ENCODE peak calls at places on chromosomes 5 and 9, in eight cellular contexts. L is prostate gland, S is fibroblast of pulmonary artery, D is fibroblast of lung, N is uterus, P is BJ, G is foreskin fibroblast, F is brain microvascular endothelial cell. I is an unnamed sample.

GRCh38 chr5:9498541-9499497 is 47.1 kb downstream of the SEMA5A start:
- DNase-seq in D (peak), N (no peak), L (no peak), P (no peak), G (peak), F (peak), S (peak), I (peak)

GRCh38 chr9:137838576-137838975 is 39.0 kb upstream of the CACNA1B start:
- DNase-seq in D (no peak), N (no peak), F (no peak), G (no peak), P (no peak), S (no peak), L (no peak), I (no peak)

GRCh38 chr5:79133657-79134451 is 22.2 kb downstream of the BHMT start:
- DNase-seq in F (peak), L (peak), N (peak), P (peak), G (peak), S (peak), D (peak), I (peak)

GRCh38 chr9:79012561-79012960 is 559.2 kb upstream of the TLE4 start:
- DNase-seq in F (peak), G (peak), D (peak), N (no peak), P (peak), L (no peak), S (peak), I (peak)

GRCh38 chr9:119951090-119951489 is 581.9 kb upstream of the BRINP1 start:
- DNase-seq in D (peak), G (peak), P (peak), L (no peak), N (no peak), S (no peak), F (no peak), I (peak)

GRCh38 chr9:36040271-36040925 is 3.7 kb downstream of the RECK start:
- DNase-seq in L (no peak), D (peak), P (no peak), G (no peak), N (no peak), F (no peak), S (no peak), I (peak)

GRCh38 chr9:112029921-112030444 is 133.4 kb downstream of the UGCG start:
- DNase-seq in L (no peak), N (no peak), P (peak), S (peak), D (no peak), F (no peak), G (peak), I (peak)

GRCh38 chr5:34517249-34517648 is 138.9 kb upstream of the RAI14 start:
- DNase-seq in P (no peak), G (peak), F (peak), S (peak), D (peak), N (no peak), L (no peak), I (peak)

GRCh38 chr5:57172466-57172961 is 1.3 kb upstream of the GPBP1 start:
- DNase-seq in L (no peak), P (no peak), G (peak), D (peak), N (no peak), S (peak), F (no peak), I (peak)

GRCh38 chr9:93340091-93340490 is 111.4 kb upstream of the FAM120A start:
- DNase-seq in P (no peak), D (no peak), G (no peak), F (no peak), S (no peak), L (no peak), N (no peak), I (no peak)

GRCh38 chr5:63101870-63102269 is 523.3 kb downstream of the LRRC70 start:
- DNase-seq in F (no peak), S (no peak), P (no peak), L (no peak), G (no peak), N (no peak), D (no peak), I (no peak)

GRCh38 chr9:95425910-95426551 is 90.7 kb downstream of the PTCH1 start:
- DNase-seq in F (no peak), L (no peak), G (peak), P (no peak), N (no peak), S (peak), D (peak), I (peak)

GRCh38 chr9:112037281-112038016 is 137.6 kb downstream of the SUSD1 start:
- DNase-seq in P (peak), D (peak), S (peak), N (no peak), F (peak), L (no peak), G (peak), I (peak)

GRCh38 chr9:129623331-129623730 is 2.4 kb upstream of the C9orf50 start:
- DNase-seq in L (no peak), N (no peak), F (peak), S (peak), D (peak), P (no peak), G (peak), I (peak)

GRCh38 chr5:180173198-180173544 is 35.8 kb downstream of the RASGEF1C start:
- DNase-seq in D (no peak), F (no peak), L (no peak), P (no peak), S (no peak), G (no peak), N (no peak), I (no peak)

GRCh38 chr5:178434851-178435250 is 155.3 kb downstream of the COL23A1 start:
- DNase-seq in N (no peak), D (no peak), L (no peak), S (no peak), P (no peak), F (no peak), G (no peak), I (peak)

GRCh38 chr5:178437296-178438075 is 152.7 kb downstream of the COL23A1 start:
- DNase-seq in D (no peak), N (no peak), G (no peak), P (no peak), L (no peak), S (no peak), F (no peak), I (no peak)

GRCh38 chr5:178435321-178436238 is 154.6 kb downstream of the COL23A1 start:
- DNase-seq in G (no peak), D (no peak), N (no peak), S (no peak), L (no peak), P (no peak), F (no peak), I (no peak)

GRCh38 chr5:178434016-178434761 is 156.0 kb downstream of the COL23A1 start:
- DNase-seq in G (no peak), N (no peak), L (no peak), S (no peak), P (no peak), D (no peak), F (no peak), I (no peak)

GRCh38 chr5:178436326-178436940 is 153.8 kb downstream of the COL23A1 start:
- DNase-seq in F (no peak), L (no peak), S (no peak), D (no peak), N (no peak), P (no peak), G (no peak), I (no peak)
- H3K4me3 ChIP-seq in F (no peak), L (no peak), S (no peak), D (no peak), N (no peak), P (no peak), G (no peak), I (no peak)

DNA sequence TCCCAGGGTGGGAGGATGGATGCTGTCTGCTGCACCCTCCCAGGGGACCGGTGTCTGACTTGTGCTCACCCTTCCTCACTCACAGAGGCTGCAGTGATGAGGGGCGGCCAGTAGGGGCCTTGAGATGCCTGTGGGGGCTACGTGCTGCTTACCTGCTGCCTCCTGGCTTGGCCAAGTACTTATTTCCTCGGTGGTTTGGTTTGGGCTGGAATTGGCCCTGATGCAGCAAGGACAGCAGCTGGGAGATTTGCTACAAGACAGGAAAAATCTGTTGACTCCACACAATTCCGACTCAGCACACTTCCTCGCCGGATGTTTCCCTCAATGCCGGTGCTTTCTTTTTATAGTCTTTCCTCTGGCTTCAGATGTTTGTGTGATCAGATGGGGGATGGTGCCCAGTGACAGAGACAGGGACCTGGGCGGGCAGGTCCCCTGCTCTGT is 6.6 kb downstream of the PCDH12 start:
- DNase-seq in G (no peak), P (no peak), L (no peak), D (no peak), N (no peak), F (no peak), S (no peak), I (peak)
- TF ChIP-seq CTCF in G (peak), P (peak), L (no peak), D (peak), N (no peak), F (peak), S (peak), I (peak)

GRCh38 chr9:76153902-76154629 is 240.2 kb downstream of the RFK start:
- DNase-seq in D (no peak), P (no peak), S (no peak), L (no peak), F (no peak), N (no peak), G (no peak), I (no peak)
- H3K4me3 ChIP-seq in D (no peak), P (no peak), S (no peak), L (no peak), F (no peak), N (no peak), G (no peak), I (no peak)

GRCh38 chr5:14125262-14125661 is 17.9 kb upstream of the TRIO start:
- DNase-seq in F (no peak), D (no peak), G (no peak), N (no peak), S (no peak), P (no peak), L (no peak), I (no peak)
- TF ChIP-seq CTCF in F (no peak), D (no peak), G (no peak), N (no peak), S (no peak), P (no peak), L (no peak), I (no peak)

GRCh38 chr9:2066312-2067273 is 51.4 kb downstream of the SMARCA2 start:
- DNase-seq in F (peak), D (peak), N (no peak), P (no peak), S (peak), G (peak), L (peak), I (peak)
- H3K4me3 ChIP-seq in F (no peak), D (no peak), N (no peak), P (no peak), S (no peak), G (no peak), L (no peak), I (no peak)

DNA sequence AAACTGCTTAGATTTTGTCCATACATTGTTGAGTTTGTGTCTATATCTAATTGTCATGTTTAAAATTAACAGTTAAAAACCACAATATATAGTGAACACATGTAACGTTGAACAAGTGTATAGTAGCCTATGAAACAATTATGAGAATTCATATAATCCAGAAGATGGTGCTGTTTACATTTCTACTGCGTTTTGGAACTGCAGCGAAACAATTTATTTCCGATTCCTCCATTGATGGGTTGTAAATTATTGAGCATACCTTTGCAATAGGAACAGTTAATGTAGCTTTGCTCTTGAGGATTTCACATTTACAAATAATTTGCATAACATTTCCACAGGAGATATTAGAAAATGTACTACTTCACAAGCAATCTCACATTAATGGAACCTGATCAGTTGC is 411.8 kb downstream of the CDH10 start:
- DNase-seq in S (no peak), D (peak), F (no peak), N (no peak), L (no peak), P (no peak), G (no peak), I (no peak)
- TF ChIP-seq CTCF in S (no peak), D (no peak), F (no peak), N (no peak), L (no peak), P (no peak), G (no peak), I (no peak)

DNA sequence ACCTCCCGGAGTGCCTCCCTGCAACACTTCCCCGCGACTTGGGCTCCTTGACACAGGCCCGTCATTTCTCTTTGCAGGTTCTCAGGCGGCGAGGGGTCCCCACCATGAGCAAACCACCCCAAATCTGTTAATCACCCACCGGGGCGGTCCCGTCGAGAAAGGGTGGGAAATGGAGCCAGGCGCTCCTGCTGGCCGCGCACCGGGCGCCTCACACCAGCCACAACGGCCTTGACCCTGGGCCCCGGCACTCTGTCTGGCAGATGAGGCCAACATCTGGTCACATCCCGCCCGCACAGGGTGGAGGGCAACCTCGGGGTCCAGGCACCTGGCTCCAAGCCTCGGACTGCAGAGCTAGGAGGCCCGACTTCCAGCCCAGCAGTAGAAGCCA is 776 bp upstream of the TERT start:
- DNase-seq in F (no peak), L (no peak), N (no peak), G (no peak), S (no peak), D (no peak), P (no peak), I (no peak)
- H3K4me3 ChIP-seq in F (no peak), L (no peak), N (no peak), G (no peak), S (no peak), D (no peak), P (no peak), I (no peak)

GRCh38 chr5:54988817-54989216 is 3.4 kb upstream of the ESM1 start:
- DNase-seq in S (no peak), P (no peak), D (no peak), N (no peak), G (no peak), L (no peak), F (no peak), I (no peak)

GRCh38 chr5:54988218-54988617 is 2.8 kb upstream of the ESM1 start:
- DNase-seq in G (no peak), P (no peak), D (no peak), S (no peak), F (no peak), N (no peak), L (no peak), I (no peak)

GRCh38 chr5:54981928-54982327 is 3.5 kb downstream of the ESM1 start:
- DNase-seq in L (no peak), P (no peak), F (no peak), G (no peak), D (no peak), N (no peak), S (no peak), I (no peak)

GRCh38 chr5:54986269-54986654 is 869 bp upstream of the ESM1 start:
- DNase-seq in S (no peak), L (no peak), P (no peak), D (no peak), F (no peak), N (no peak), G (no peak), I (no peak)

DNA sequence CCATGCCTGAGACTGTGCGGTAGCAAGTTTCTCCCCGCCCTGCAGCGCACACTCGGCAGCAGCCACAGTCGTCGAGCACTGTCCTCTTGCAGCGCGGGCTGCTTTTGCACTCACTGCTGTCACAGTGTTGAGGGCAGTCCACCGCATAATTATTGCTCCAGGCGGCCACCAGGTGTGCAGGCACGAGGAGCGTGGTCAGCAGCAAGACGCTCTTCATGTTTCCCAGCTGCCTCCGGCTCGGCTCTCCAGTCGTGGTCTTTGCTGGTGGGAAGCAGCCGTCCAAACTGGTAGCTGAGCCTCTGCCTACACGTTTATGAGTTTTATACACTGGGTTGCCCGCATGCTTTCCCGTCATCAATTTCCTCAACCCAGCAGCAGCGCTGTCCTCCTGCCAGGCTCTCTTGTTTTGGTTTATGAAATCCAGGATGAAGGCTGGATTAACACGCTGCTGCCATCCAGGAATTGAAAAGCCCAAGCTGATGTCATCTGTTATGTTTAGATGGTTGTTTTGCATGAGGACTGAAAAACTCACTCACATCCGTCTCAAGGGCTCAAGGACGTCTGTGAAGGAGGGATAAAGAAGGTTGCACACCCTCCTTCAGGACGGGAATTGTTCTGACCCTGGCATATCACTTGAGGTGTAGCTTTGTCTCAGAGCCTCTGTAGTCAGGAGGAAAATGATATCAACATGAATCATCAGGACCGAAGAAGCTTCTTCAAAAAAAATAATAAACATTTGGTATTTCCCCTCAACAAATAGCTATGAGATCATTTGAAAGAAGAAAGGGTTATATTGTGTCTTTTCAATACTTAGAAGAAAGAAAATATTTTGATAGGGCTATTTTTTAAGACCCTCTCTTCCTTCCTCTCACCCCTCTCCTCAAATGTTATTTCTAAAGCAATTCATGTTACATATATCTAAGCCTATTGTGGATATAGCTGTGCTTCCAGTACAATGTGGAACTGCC is at the start of gene ESM1:
- DNase-seq in N (no peak), G (peak), S (peak), F (peak), D (peak), L (no peak), P (peak), I (peak)
- TF ChIP-seq CTCF in N (no peak), G (no peak), S (no peak), F (peak), D (no peak), L (no peak), P (no peak), I (peak)

GRCh38 chr9:114214181-114214580 is 58.8 kb downstream of the COL27A1 start:
- DNase-seq in L (peak), F (no peak), D (peak), S (peak), P (no peak), G (peak), N (peak), I (no peak)
- H3K4me3 ChIP-seq in L (no peak), F (no peak), D (no peak), S (no peak), P (no peak), G (no peak), N (no peak), I (no peak)

GRCh38 chr9:37653385-37653784 is 2.6 kb downstream of the FRMPD1 start:
- DNase-seq in D (no peak), N (no peak), L (no peak), F (no peak), P (no peak), G (no peak), S (no peak), I (no peak)
- TF ChIP-seq CTCF in D (no peak), N (no peak), L (no peak), F (no peak), P (no peak), G (no peak), S (no peak), I (no peak)